ENCODE peak calls at places on chromosomes 4 and X, in five cellular contexts. B is effector CD4-positive, alpha-beta T cell; K is GM13977; H is left ventricle myocardium superior; V is T-helper 2 cell. G is an unnamed sample.
A peak's percentile ranks its signal among the peaks of the same experiment; 100 is the strongest.

GRCh38 chr4:51870441-51871188 is 27.7 kb downstream of the DCUN1D4 start:
- DNase-seq in B (no peak), K (no peak), H (no peak), V (no peak), G (no peak)

GRCh38 chr4:80459918-80460473 is 124.5 kb downstream of the CFAP299 start:
- DNase-seq in B (no peak), K (no peak), H (no peak), V (no peak), G (no peak)

GRCh38 chr4:142350886-142351285 is 495.2 kb downstream of the INPP4B start:
- DNase-seq in B (no peak), K (no peak), H (no peak), V (no peak), G (no peak)

GRCh38 chrX:51891821-51892551 is 1.4 kb upstream of the MAGED1 start:
- DNase-seq in B (no peak), K (no peak), H (peak; percentile 33), V (no peak), G (no peak)

GRCh38 chr4:24419147-24420034 is 165.0 kb downstream of the DHX15 start:
- DNase-seq in B (peak; percentile 41), K (peak; percentile 74), H (peak; percentile 86), V (peak; percentile 55), G (peak; percentile 65)

GRCh38 chr4:155759372-155760252 is 791 bp downstream of the GUCY1B1 start:
- DNase-seq in B (no peak), K (peak; percentile 54), H (peak; percentile 88), V (no peak), G (peak; percentile 46)

GRCh38 chr4:140156529-140157171 is 2.7 kb upstream of the MAML3 start:
- DNase-seq in B (no peak), K (peak; percentile 28), H (no peak), V (no peak), G (no peak)

GRCh38 chr4:74623041-74623440 is 171.3 kb downstream of the BTC start:
- DNase-seq in B (no peak), K (peak; percentile 32), H (no peak), V (no peak), G (peak; percentile 72)

GRCh38 chr4:151418856-151419255 is 9.9 kb downstream of the FHIP1A start:
- DNase-seq in B (no peak), K (no peak), H (no peak), V (no peak), G (no peak)

GRCh38 chrX:122565952-122566351 is 618.1 kb upstream of the GRIA3 start:
- DNase-seq in B (no peak), K (no peak), H (peak; percentile 28), V (no peak), G (peak; percentile 39)

GRCh38 chr4:41692717-41693345 is 55.7 kb downstream of the PHOX2B start:
- DNase-seq in B (no peak), K (peak; percentile 44), H (peak; percentile 44), V (no peak), G (peak; percentile 51)

GRCh38 chr4:138870739-138871633 is 144.6 kb upstream of the NOCT start:
- DNase-seq in B (peak; percentile 19), K (peak; percentile 60), H (no peak), V (peak; percentile 6), G (peak; percentile 68)

GRCh38 chr4:19721587-19721986 is 530.1 kb upstream of the SLIT2 start:
- DNase-seq in B (no peak), K (no peak), H (no peak), V (no peak), G (no peak)

GRCh38 chrX:14963447-14964236 is 90.4 kb downstream of the MOSPD2 start:
- DNase-seq in B (no peak), K (no peak), H (no peak), V (no peak), G (peak; percentile 10)

GRCh38 chr4:17066972-17067371 is 168.5 kb upstream of the LDB2 start:
- DNase-seq in B (no peak), K (no peak), H (no peak), V (no peak), G (peak; percentile 2)

GRCh38 chrX:154308108-154308946 is 12.7 kb downstream of the TKTL1 start:
- DNase-seq in B (peak; percentile 74), K (peak; percentile 59), H (peak; percentile 48), V (peak; percentile 72), G (peak; percentile 34)

GRCh38 chrX:39654952-39655351 is 442.8 kb downstream of the BCOR start:
- DNase-seq in B (no peak), K (no peak), H (no peak), V (no peak), G (no peak)

GRCh38 chrX:12423346-12423745 is 285.1 kb downstream of the FRMPD4 start:
- DNase-seq in B (no peak), K (no peak), H (no peak), V (no peak), G (no peak)

GRCh38 chr4:3112241-3112978 is 37.9 kb downstream of the HTT start:
- DNase-seq in B (no peak), K (no peak), H (no peak), V (no peak), G (no peak)

GRCh38 chr4:139454646-139455045 is 725 bp downstream of the RAB33B start:
- DNase-seq in B (no peak), K (no peak), H (no peak), V (no peak), G (peak; percentile 35)

GRCh38 chr4:113884655-113885054 is 94.8 kb downstream of the ARSJ start:
- DNase-seq in B (no peak), K (no peak), H (no peak), V (no peak), G (no peak)

GRCh38 chr4:16532240-16532990 is 306.1 kb upstream of the TAPT1 start:
- DNase-seq in B (no peak), K (no peak), H (no peak), V (no peak), G (no peak)

GRCh38 chr4:48255130-48255958 is 14.3 kb downstream of the TEC start:
- DNase-seq in B (no peak), K (no peak), H (no peak), V (no peak), G (no peak)